ENCODE peak calls at places on chromosomes 2 and 18, in four cellular contexts. One of them, this sample, is unnamed.

GRCh38 chr18:48007955-48008701 is 77.7 kb upstream of the SMAD2 start:
- DNase-seq in HTR-8/SVneo: peak; percentile 79
- DNase-seq in KBM-7: peak; percentile 61
- DNase-seq in EH: peak; percentile 29
- DNase-seq in this sample: peak; percentile 64

GRCh38 chr2:131156452-131157149 is 51.5 kb downstream of the PLEKHB2 start:
- DNase-seq in HTR-8/SVneo: no peak
- DNase-seq in KBM-7: no peak
- DNase-seq in EH: no peak
- DNase-seq in this sample: no peak

GRCh38 chr2:5121677-5122076 is 570.5 kb upstream of the SOX11 start:
- DNase-seq in HTR-8/SVneo: no peak
- DNase-seq in KBM-7: no peak
- DNase-seq in EH: no peak
- DNase-seq in this sample: no peak

GRCh38 chr2:85710687-85711577 is 16.8 kb downstream of the GNLY start:
- DNase-seq in HTR-8/SVneo: no peak
- DNase-seq in KBM-7: no peak
- DNase-seq in EH: no peak
- DNase-seq in this sample: no peak

GRCh38 chr2:230685165-230685560 is 27.5 kb upstream of the CAB39 start:
- DNase-seq in HTR-8/SVneo: no peak
- DNase-seq in KBM-7: no peak
- DNase-seq in EH: no peak
- DNase-seq in this sample: no peak

GRCh38 chr2:2286592-2286991 is 44.5 kb downstream of the MYT1L start:
- DNase-seq in HTR-8/SVneo: no peak
- DNase-seq in KBM-7: no peak
- DNase-seq in EH: no peak
- DNase-seq in this sample: peak; percentile 28

GRCh38 chr18:36354989-36355388 is 57.5 kb downstream of the FHOD3 start:
- DNase-seq in HTR-8/SVneo: no peak
- DNase-seq in KBM-7: no peak
- DNase-seq in EH: peak; percentile 83
- DNase-seq in this sample: no peak

GRCh38 chr2:217283505-217283904 is 423.6 kb upstream of the TNP1 start:
- DNase-seq in HTR-8/SVneo: no peak
- DNase-seq in KBM-7: no peak
- DNase-seq in EH: no peak
- DNase-seq in this sample: no peak

GRCh38 chr2:96325038-96325883 is at the start of gene ITPRIPL1:
- DNase-seq in HTR-8/SVneo: peak; percentile 64
- DNase-seq in KBM-7: peak; percentile 59
- DNase-seq in EH: no peak
- DNase-seq in this sample: no peak

GRCh38 chr2:61726456-61727209 is 127.2 kb downstream of the FAM161A start:
- DNase-seq in HTR-8/SVneo: no peak
- DNase-seq in KBM-7: no peak
- DNase-seq in EH: peak; percentile 14
- DNase-seq in this sample: no peak

GRCh38 chr2:135563793-135564192 is 32.5 kb downstream of the R3HDM1 start:
- DNase-seq in HTR-8/SVneo: no peak
- DNase-seq in KBM-7: no peak
- DNase-seq in EH: peak; percentile 18
- DNase-seq in this sample: no peak

GRCh38 chr2:201933792-201934229 is 99.8 kb upstream of the FZD7 start:
- DNase-seq in HTR-8/SVneo: no peak
- DNase-seq in KBM-7: no peak
- DNase-seq in EH: peak; percentile 73
- DNase-seq in this sample: no peak

GRCh38 chr2:162840598-162841246 is 2.2 kb upstream of the KCNH7 start:
- DNase-seq in HTR-8/SVneo: peak; percentile 45
- DNase-seq in KBM-7: peak; percentile 68
- DNase-seq in EH: peak; percentile 43
- DNase-seq in this sample: peak; percentile 17

GRCh38 chr2:62663443-62663842 is 42.1 kb upstream of the EHBP1 start:
- DNase-seq in HTR-8/SVneo: no peak
- DNase-seq in KBM-7: no peak
- DNase-seq in EH: peak; percentile 97
- DNase-seq in this sample: no peak

GRCh38 chr2:234204480-234204879 is 154.0 kb downstream of the SPP2 start:
- DNase-seq in HTR-8/SVneo: no peak
- DNase-seq in KBM-7: no peak
- DNase-seq in EH: no peak
- DNase-seq in this sample: no peak

GRCh38 chr18:26854292-26854881 is 11.1 kb downstream of the AQP4 start:
- DNase-seq in HTR-8/SVneo: no peak
- DNase-seq in KBM-7: no peak
- DNase-seq in EH: no peak
- DNase-seq in this sample: no peak

GRCh38 chr2:222024934-222025890 is 273.6 kb downstream of the PAX3 start:
- DNase-seq in HTR-8/SVneo: peak; percentile 41
- DNase-seq in KBM-7: peak; percentile 19
- DNase-seq in EH: peak; percentile 52
- DNase-seq in this sample: peak; percentile 20

GRCh38 chr2:234288974-234289455 is 207.9 kb downstream of the ARL4C start:
- DNase-seq in HTR-8/SVneo: peak; percentile 66
- DNase-seq in KBM-7: peak; percentile 47
- DNase-seq in EH: peak; percentile 45
- DNase-seq in this sample: peak; percentile 62

GRCh38 chr2:70357076-70358071 is 55.5 kb upstream of the FAM136A start:
- DNase-seq in HTR-8/SVneo: peak; percentile 73
- DNase-seq in KBM-7: no peak
- DNase-seq in EH: peak; percentile 86
- DNase-seq in this sample: no peak

GRCh38 chr2:33219850-33220275 is 256.6 kb upstream of the RASGRP3 start:
- DNase-seq in HTR-8/SVneo: no peak
- DNase-seq in KBM-7: peak; percentile 29
- DNase-seq in EH: peak; percentile 74
- DNase-seq in this sample: no peak

GRCh38 chr2:96090181-96090500 is 26.2 kb downstream of the ADRA2B start:
- DNase-seq in HTR-8/SVneo: no peak
- DNase-seq in KBM-7: no peak
- DNase-seq in EH: no peak
- DNase-seq in this sample: no peak

GRCh38 chr2:230691005-230691647 is 21.5 kb upstream of the CAB39 start:
- DNase-seq in HTR-8/SVneo: peak; percentile 71
- DNase-seq in KBM-7: no peak
- DNase-seq in EH: peak; percentile 78
- DNase-seq in this sample: no peak

This sample was measured in NCI-H774.